ENCODE peak calls at places on chromosome X, in five cellular contexts. X is stimulated activated CD4-positive, alpha-beta T cell treated with anti-CD3 and anti-CD28 coated beads, Interleukin-12 subunit alpha, Interleukin-12 subunit beta, amount 100 ng/mL, for 24 hours; M is GDM1; F is SJSA1; T is NCI-H1436. H is an unnamed sample.

GRCh38 chrX:153582896-153583295 is 16.0 kb downstream of the CCNQ start:
- DNase-seq in F (no peak), T (no peak), X (peak), M (peak), H (no peak)

GRCh38 chrX:55593756-55594257 is 29.4 kb upstream of the FOXR2 start:
- DNase-seq in F (no peak), M (no peak), T (no peak), X (no peak), H (no peak)

GRCh38 chrX:7746861-7747260 is 96.1 kb upstream of the VCX start:
- DNase-seq in F (no peak), X (no peak), M (no peak), T (no peak), H (no peak)

GRCh38 chrX:55279832-55280231 is 15.1 kb upstream of the PAGE3 start:
- DNase-seq in F (no peak), M (no peak), T (no peak), X (peak), H (no peak)

GRCh38 chrX:22159071-22159470 is 113.6 kb upstream of the CBLL2 start:
- DNase-seq in T (no peak), X (no peak), F (no peak), M (no peak), H (no peak)

GRCh38 chrX:21398424-21398823 is 24.2 kb downstream of the CNKSR2 start:
- DNase-seq in T (no peak), X (no peak), M (no peak), F (no peak), H (no peak)

GRCh38 chrX:131747173-131747572 is 203.3 kb downstream of the OR13H1 start:
- DNase-seq in T (no peak), X (no peak), M (peak), F (peak), H (no peak)

GRCh38 chrX:110156167-110156754 is 153.3 kb downstream of the TMEM164 start:
- DNase-seq in X (no peak), M (no peak), F (no peak), T (no peak), H (no peak)

GRCh38 chrX:54416965-54417364 is 23.2 kb upstream of the TSR2 start:
- DNase-seq in M (no peak), T (no peak), F (no peak), X (no peak), H (no peak)

GRCh38 chrX:64195862-64196261 is 9.6 kb downstream of the AMER1 start:
- DNase-seq in X (no peak), T (no peak), F (no peak), M (no peak), H (no peak)

GRCh38 chrX:64204252-64204651 is 1.3 kb downstream of the AMER1 start:
- DNase-seq in M (no peak), F (no peak), X (no peak), T (no peak), H (no peak)

GRCh38 chrX:68936186-68936585 is 107.4 kb downstream of the EFNB1 start:
- DNase-seq in X (no peak), F (no peak), M (no peak), T (no peak), H (no peak)

GRCh38 chrX:19846995-19847790 is 40.2 kb downstream of the SH3KBP1 start:
- DNase-seq in X (peak), T (no peak), M (no peak), F (peak), H (peak)

GRCh38 chrX:154458954-154459829 is 1.1 kb downstream of the PLXNA3 start:
- DNase-seq in X (no peak), F (no peak), T (peak), M (no peak), H (no peak)

GRCh38 chrX:29926056-29926455 is 289.3 kb upstream of the MAGEB2 start:
- DNase-seq in T (no peak), M (no peak), F (no peak), X (no peak), H (no peak)

GRCh38 chrX:78105944-78106650 is 2.0 kb downstream of the PGK1 start:
- DNase-seq in M (peak), X (no peak), F (no peak), T (no peak), H (no peak)

GRCh38 chrX:153649178-153649914 is 2.3 kb downstream of the DUSP9 start:
- DNase-seq in T (peak), X (peak), M (no peak), F (peak), H (no peak)

GRCh38 chrX:46551494-46552128 is 6.4 kb upstream of the ZNF674 start:
- DNase-seq in M (no peak), T (no peak), F (peak), X (no peak), H (no peak)

GRCh38 chrX:100863326-100863854 is 10.8 kb downstream of the NOX1 start:
- DNase-seq in X (no peak), F (no peak), T (no peak), M (no peak), H (no peak)

H was measured in T1000.